ENCODE peak calls at places on chromosomes 16 and 17, in ten cellular contexts. J, P, H, O, Z, B, G, R, W and Q are unnamed samples.

GRCh38 chr16:50879873-50880695 is 138.2 kb downstream of the CYLD start:
- DNase-seq in J (peak), H (no peak), W (no peak), O (no peak), Z (peak), P (no peak), R (peak), B (no peak), G (peak), Q (no peak)

GRCh38 chr17:81711814-81712467 is at the start of gene SLC25A10:
- DNase-seq in O (peak), J (peak), G (peak), B (peak), R (peak), P (peak), Z (peak), W (peak), H (peak), Q (peak)

GRCh38 chr17:81870155-81870977 is 771 bp downstream of the ARHGDIA start:
- DNase-seq in G (peak), P (no peak), H (no peak), O (peak), B (no peak), J (no peak), R (peak), Z (peak), W (peak), Q (no peak)

GRCh38 chr16:30032083-30032819 is 1.2 kb upstream of the TLCD3B start:
- DNase-seq in H (peak), B (no peak), G (peak), O (no peak), R (peak), J (no peak), Z (peak), W (peak), P (peak), Q (no peak)

GRCh38 chr17:11564483-11565380 is 33.5 kb upstream of the DNAH9 start:
- DNase-seq in Z (no peak), O (no peak), H (no peak), W (no peak), R (no peak), P (no peak), B (no peak), G (no peak), J (no peak), Q (peak)

GRCh38 chr17:43823350-43824084 is 9.4 kb downstream of the MPP3 start:
- DNase-seq in B (no peak), Z (no peak), W (no peak), H (no peak), P (no peak), R (peak), G (no peak), J (no peak), O (no peak), Q (no peak)

GRCh38 chr17:80953471-80954315 is 37.9 kb upstream of the CHMP6 start:
- DNase-seq in J (no peak), B (no peak), R (no peak), O (no peak), P (no peak), W (no peak), G (no peak), H (no peak), Z (no peak), Q (no peak)

GRCh38 chr17:30952645-30953393 is 18.0 kb upstream of the RNF135 start:
- DNase-seq in B (no peak), W (no peak), P (no peak), Z (no peak), H (no peak), R (no peak), O (no peak), J (no peak), G (no peak), Q (no peak)

GRCh38 chr17:75096082-75096625 is 8.4 kb downstream of the SLC16A5 start:
- DNase-seq in O (peak), Z (no peak), R (peak), G (no peak), B (no peak), H (no peak), J (no peak), W (peak), P (no peak), Q (no peak)

GRCh38 chr16:919658-920631 is 50.8 kb downstream of the LMF1 start:
- DNase-seq in G (no peak), H (no peak), Z (no peak), O (no peak), P (no peak), W (peak), R (no peak), B (no peak), J (no peak), Q (no peak)

GRCh38 chr17:67833946-67834631 is 8.8 kb downstream of the BPTF start:
- DNase-seq in P (no peak), R (no peak), J (no peak), B (no peak), W (no peak), G (no peak), O (no peak), H (no peak), Z (no peak), Q (no peak)

GRCh38 chr17:5014357-5014756 is 16.6 kb downstream of the KIF1C start:
- DNase-seq in W (no peak), J (no peak), H (no peak), P (no peak), Z (no peak), R (no peak), G (no peak), B (no peak), O (no peak), Q (no peak)

GRCh38 chr16:60681014-60681413 is 1355.2 kb downstream of the CDH8 start:
- DNase-seq in O (no peak), J (no peak), W (no peak), H (no peak), R (no peak), G (no peak), Z (no peak), B (no peak), P (no peak), Q (no peak)

GRCh38 chr16:88478889-88479794 is 26.1 kb downstream of the ZFPM1 start:
- DNase-seq in R (no peak), B (no peak), G (no peak), H (no peak), Z (no peak), O (no peak), P (no peak), W (no peak), J (no peak), Q (no peak)